ENCODE peak calls at places on chromosomes 1 and 21, in seven cellular contexts. N is pancreas; E is mesenchymal stem cell; V is cardiac muscle cell; P is CD8-positive, alpha-beta T cell; B is esophagus muscularis mucosa; C is transverse colon. R is an unnamed sample. For H3K4me1, the result is how much of the 10 kb centered on the place peaks cover.

GRCh38 chr21:36549470-36549869 is 69.5 kb upstream of the CLDN14 start:
- DNase-seq in N (no peak), E (no peak), V (no peak), P (no peak), B (no peak), C (no peak), R (no peak)

GRCh38 chr1:192807221-192807967 is 1.4 kb upstream of the RGS2 start:
- DNase-seq in N (no peak), E (peak), V (no peak), P (no peak), B (no peak), C (no peak), R (no peak)

GRCh38 chr1:162284206-162284955 is 92.3 kb downstream of the SPATA46 start:
- DNase-seq in N (no peak), E (no peak), V (no peak), P (no peak), B (no peak), C (no peak), R (no peak)

GRCh38 chr21:27771938-27772505 is 805.1 kb upstream of the ADAMTS5 start:
- DNase-seq in N (no peak), E (no peak), V (no peak), P (no peak), B (no peak), C (no peak), R (no peak)

GRCh38 chr1:229204863-229205777 is 65.8 kb upstream of the RAB4A start:
- DNase-seq in N (no peak), E (peak), V (peak), P (no peak), B (no peak), C (no peak), R (peak)

GRCh38 chr1:15703562-15703961 is 19.4 kb downstream of the PLEKHM2 start:
- DNase-seq in N (peak), E (peak), V (peak), P (no peak), B (peak), C (peak), R (peak)

GRCh38 chr1:205563927-205564441 is 59.5 kb downstream of the CDK18 start:
- DNase-seq in N (peak), E (no peak), V (no peak), P (no peak), B (no peak), C (peak), R (no peak)

GRCh38 chr1:115973154-115973553 is 3.2 kb upstream of the SLC22A15 start:
- DNase-seq in N (no peak), E (no peak), V (no peak), P (no peak), B (no peak), C (no peak), R (no peak)

GRCh38 chr21:46229133-46229922 is 754 bp upstream of the LSS start:
- DNase-seq in N (peak), E (no peak), V (no peak), P (no peak), B (no peak), C (no peak), R (peak)

GRCh38 chr1:200429221-200429751 is 19.4 kb upstream of the ZNF281 start:
- DNase-seq in N (no peak), E (peak), V (no peak), P (no peak), B (peak), C (no peak), R (no peak)

GRCh38 chr1:14602131-14602530 is 3.6 kb downstream of the KAZN start:
- DNase-seq in N (no peak), E (no peak), V (peak), P (no peak), B (peak), C (peak), R (peak)

GRCh38 chr1:14603641-14604040 is 5.2 kb downstream of the KAZN start:
- DNase-seq in N (no peak), E (no peak), V (no peak), P (no peak), B (no peak), C (no peak), R (no peak)

GRCh38 chr1:14606632-14607031 is 8.1 kb downstream of the KAZN start:
- DNase-seq in N (no peak), E (no peak), V (peak), P (no peak), B (no peak), C (no peak), R (no peak)

GRCh38 chr1:14605945-14606344 is 7.5 kb downstream of the KAZN start:
- DNase-seq in N (no peak), E (no peak), V (no peak), P (no peak), B (no peak), C (no peak), R (no peak)

DNA sequence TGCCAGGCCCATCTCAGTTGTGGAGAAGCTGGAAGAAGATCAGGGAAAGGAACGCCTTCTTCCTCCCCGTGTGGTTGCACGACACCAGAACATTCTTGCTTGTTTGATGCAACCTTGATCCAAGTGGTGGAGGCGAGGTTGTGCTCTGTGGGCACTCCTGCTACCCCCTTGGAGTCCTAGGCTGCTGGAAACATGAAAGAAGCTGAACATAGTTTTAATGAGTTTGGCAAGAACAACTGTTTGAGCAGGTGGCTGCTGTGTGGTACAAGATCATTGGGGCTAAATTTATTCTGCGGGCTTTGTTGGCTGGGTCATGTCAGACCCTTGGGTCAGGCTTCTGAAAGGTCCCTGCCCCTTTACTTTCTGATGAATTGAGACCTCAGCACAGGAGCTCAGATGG is 5.9 kb downstream of the KAZN start:
- DNase-seq in N (no peak), E (no peak), V (no peak), P (no peak), B (no peak), C (no peak), R (no peak)
- H3K4me1 ChIP-seq in N (under half), E (under half), V (under half), P (under half), B (under half), C (under half), R (under half)

GRCh38 chr1:188043536-188044245 is 1214.9 kb downstream of the PLA2G4A start:
- DNase-seq in N (no peak), E (no peak), V (no peak), P (no peak), B (no peak), C (no peak), R (no peak)
- H3K27ac ChIP-seq in N (no peak), E (no peak), V (no peak), P (no peak), B (no peak), C (no peak), R (no peak)

GRCh38 chr1:26353210-26353859 is 595 bp downstream of the CRYBG2 start:
- DNase-seq in N (no peak), E (no peak), V (no peak), P (no peak), B (no peak), C (no peak), R (no peak)
- H3K4me1 ChIP-seq in N (under half), E (under half), V (under half), P (under half), B (under half), C (under half), R (under half)

DNA sequence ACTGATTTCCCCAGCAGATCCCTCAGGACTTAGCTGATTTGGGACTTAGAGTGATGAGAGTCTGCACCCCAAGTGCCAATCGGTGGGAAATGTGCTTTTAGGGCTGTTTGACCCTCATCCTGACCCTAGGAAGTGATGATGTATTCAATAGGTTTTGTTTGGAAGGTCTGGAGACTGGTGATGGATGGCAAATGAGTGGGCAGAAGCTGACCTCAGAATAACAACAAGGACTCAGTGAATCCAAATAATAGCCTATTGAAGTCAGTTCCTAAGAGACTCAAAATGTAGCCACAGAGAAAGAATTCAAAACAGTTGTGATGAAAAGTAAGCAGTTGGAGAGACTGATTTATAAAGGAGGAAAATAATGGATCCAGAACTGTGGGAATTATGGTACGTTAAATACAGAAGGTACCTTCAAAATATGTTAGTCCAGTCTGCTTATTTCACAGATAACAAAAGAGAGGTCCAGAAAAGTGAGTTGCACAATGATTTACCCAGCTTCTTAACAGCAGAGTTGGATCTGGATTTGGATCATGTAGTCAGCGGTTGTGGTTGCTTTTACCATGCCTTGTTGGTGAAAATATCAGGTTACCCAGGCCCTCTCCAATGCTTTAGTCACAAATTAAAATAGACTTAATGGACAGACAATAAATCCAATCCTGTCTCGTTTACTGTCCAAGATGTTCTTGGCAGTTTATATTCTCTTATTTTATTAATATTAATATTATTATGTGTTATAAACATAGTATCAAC is 123.0 kb upstream of the PTBP2 start:
- DNase-seq in N (no peak), E (peak), V (no peak), P (no peak), B (no peak), C (no peak), R (no peak)
- H3K27ac ChIP-seq in N (no peak), E (no peak), V (no peak), P (no peak), B (peak), C (no peak), R (no peak)

GRCh38 chr1:248818505-248819374 is 7.0 kb downstream of the SH3BP5L start:
- DNase-seq in N (no peak), E (no peak), V (no peak), P (no peak), B (no peak), C (no peak), R (no peak)

GRCh38 chr1:248815407-248816034 is 10.2 kb downstream of the SH3BP5L start:
- DNase-seq in N (no peak), E (no peak), V (no peak), P (no peak), B (no peak), C (no peak), R (no peak)

GRCh38 chr1:248814351-248814750 is 11.4 kb downstream of the SH3BP5L start:
- DNase-seq in N (no peak), E (no peak), V (no peak), P (no peak), B (no peak), C (no peak), R (no peak)

GRCh38 chr1:248816042-248816851 is 9.5 kb downstream of the SH3BP5L start:
- DNase-seq in N (no peak), E (no peak), V (no peak), P (no peak), B (no peak), C (no peak), R (no peak)

DNA sequence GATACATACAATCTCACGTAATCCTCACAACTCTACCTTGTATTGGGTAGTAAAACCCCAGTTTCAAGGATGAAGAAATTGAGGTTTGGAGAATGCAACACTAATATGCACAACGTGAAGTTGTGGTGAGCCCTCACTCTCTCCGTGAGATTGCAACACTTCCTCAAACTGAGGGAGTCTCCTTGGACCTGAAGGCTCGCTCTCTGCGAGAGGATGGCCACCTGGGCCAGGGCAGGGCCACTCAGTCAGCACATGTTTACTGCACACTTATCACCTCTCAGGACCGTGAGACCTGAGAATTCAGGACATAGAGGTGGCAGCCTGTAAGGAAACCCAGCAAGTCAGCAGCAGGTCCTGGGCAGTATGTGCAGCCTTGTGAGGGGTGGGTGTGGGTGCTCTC is 8.7 kb downstream of the SH3BP5L start:
- DNase-seq in N (no peak), E (no peak), V (no peak), P (no peak), B (no peak), C (no peak), R (no peak)
- H3K4me1 ChIP-seq in N (under half), E (under half), V (under half), P (under half), B (under half), C (under half), R (under half)